ENCODE peak calls at places on chromosomes 12 and 14, in seven cellular contexts. O, Y, W, S, G, X and E are unnamed samples. For H3K4me1, the result is how much of the 10 kb centered on the place peaks cover.

GRCh38 chr14:103418508-103418818 is 33.2 kb downstream of the MARK3 start:
- DNase-seq in O (no peak), Y (no peak), W (no peak), S (peak), G (no peak), X (peak), E (no peak)

GRCh38 chr12:38157933-38158401 is 158.6 kb upstream of the ALG10B start:
- DNase-seq in O (no peak), Y (no peak), W (peak), S (no peak), G (peak), X (no peak), E (no peak)

GRCh38 chr14:69328765-69329164 is 68.8 kb downstream of the GALNT16 start:
- DNase-seq in O (no peak), Y (no peak), W (no peak), S (no peak), G (no peak), X (no peak), E (no peak)

GRCh38 chr12:124828264-124829007 is 35.2 kb downstream of the SCARB1 start:
- DNase-seq in O (no peak), Y (peak), W (no peak), S (peak), G (peak), X (peak), E (no peak)

GRCh38 chr12:31585271-31585670 is 5.7 kb downstream of the DENND5B start:
- DNase-seq in O (no peak), Y (no peak), W (no peak), S (peak), G (no peak), X (peak), E (no peak)

GRCh38 chr12:18382486-18382885 is 121.2 kb downstream of the PIK3C2G start:
- DNase-seq in O (no peak), Y (no peak), W (no peak), S (peak), G (no peak), X (peak), E (no peak)

GRCh38 chr12:113049976-113050742 is 6.4 kb upstream of the DTX1 start:
- DNase-seq in O (peak), Y (peak), W (peak), S (no peak), G (no peak), X (peak), E (no peak)

GRCh38 chr14:20934148-20934762 is 21.0 kb upstream of the RNASE2 start:
- DNase-seq in O (peak), Y (no peak), W (peak), S (no peak), G (peak), X (peak), E (no peak)

GRCh38 chr14:66359500-66359899 is 126.7 kb upstream of the CCDC196 start:
- DNase-seq in O (peak), Y (peak), W (no peak), S (peak), G (peak), X (peak), E (no peak)

GRCh38 chr14:99792551-99793212 is 531 bp upstream of the EML1 start:
- DNase-seq in O (no peak), Y (no peak), W (no peak), S (peak), G (peak), X (peak), E (no peak)

GRCh38 chr12:58491296-58491695 is 429.0 kb downstream of the LRIG3 start:
- DNase-seq in O (no peak), Y (no peak), W (no peak), S (peak), G (no peak), X (peak), E (no peak)

GRCh38 chr12:106907411-106907810 is 48.3 kb upstream of the TMEM263 start:
- DNase-seq in O (no peak), Y (no peak), W (no peak), S (no peak), G (no peak), X (no peak), E (no peak)

GRCh38 chr14:102760485-102761193 is 16.6 kb upstream of the TRAF3 start:
- DNase-seq in O (no peak), Y (no peak), W (no peak), S (no peak), G (no peak), X (no peak), E (no peak)

GRCh38 chr14:53233399-53233798 is 80.3 kb upstream of the DDHD1 start:
- DNase-seq in O (no peak), Y (no peak), W (no peak), S (no peak), G (no peak), X (no peak), E (no peak)

GRCh38 chr12:42730286-42730685 is 140.7 kb upstream of the PRICKLE1 start:
- DNase-seq in O (no peak), Y (no peak), W (no peak), S (peak), G (no peak), X (peak), E (no peak)

GRCh38 chr14:52327374-52328226 is 13.5 kb downstream of the PTGER2 start:
- DNase-seq in O (no peak), Y (no peak), W (no peak), S (peak), G (no peak), X (peak), E (no peak)

GRCh38 chr14:80164991-80165390 is 46.3 kb downstream of the DIO2 start:
- DNase-seq in O (no peak), Y (no peak), W (no peak), S (peak), G (no peak), X (peak), E (no peak)

GRCh38 chr12:13223941-13224340 is 27.4 kb downstream of the EMP1 start:
- DNase-seq in O (no peak), Y (no peak), W (no peak), S (peak), G (no peak), X (peak), E (no peak)

GRCh38 chr12:124354400-124354799 is 59.5 kb downstream of the RFLNA start:
- DNase-seq in O (no peak), Y (no peak), W (no peak), S (no peak), G (no peak), X (no peak), E (no peak)

GRCh38 chr14:90624228-90624627 is 192.0 kb downstream of the TTC7B start:
- DNase-seq in O (no peak), Y (peak), W (peak), S (peak), G (no peak), X (peak), E (no peak)

GRCh38 chr12:46260153-46260912 is 8.5 kb downstream of the SLC38A1 start:
- DNase-seq in O (no peak), Y (peak), W (no peak), S (peak), G (no peak), X (peak), E (no peak)

GRCh38 chr12:27107976-27108375 is 25.6 kb upstream of the C12orf71 start:
- DNase-seq in O (no peak), Y (no peak), W (no peak), S (no peak), G (no peak), X (no peak), E (no peak)

GRCh38 chr14:32998433-32998832 is 59.8 kb downstream of the NPAS3 start:
- DNase-seq in O (no peak), Y (no peak), W (no peak), S (peak), G (no peak), X (peak), E (no peak)

GRCh38 chr12:14654416-14654815 is 42.0 kb downstream of the GUCY2C start:
- DNase-seq in O (no peak), Y (no peak), W (no peak), S (no peak), G (no peak), X (no peak), E (no peak)

GRCh38 chr12:20528208-20528607 is 159.9 kb downstream of the PDE3A start:
- DNase-seq in O (no peak), Y (no peak), W (no peak), S (no peak), G (no peak), X (no peak), E (no peak)

GRCh38 chr14:22871962-22872832 is 657 bp downstream of the LRP10 start:
- DNase-seq in O (peak), Y (peak), W (peak), S (peak), G (peak), X (peak), E (peak)

GRCh38 chr14:78154827-78155226 is 15.3 kb upstream of the NRXN3 start:
- DNase-seq in O (peak), Y (no peak), W (no peak), S (no peak), G (no peak), X (no peak), E (no peak)

GRCh38 chr12:49644620-49644994 is 21.2 kb downstream of the PRPF40B start:
- DNase-seq in O (peak), Y (peak), W (peak), S (peak), G (peak), X (peak), E (peak)

GRCh38 chr14:101560534-101561113 is 671 bp upstream of the DIO3 start:
- DNase-seq in O (no peak), Y (no peak), W (no peak), S (no peak), G (no peak), X (no peak), E (no peak)
- H3K4me1 ChIP-seq in O (under half), Y (under half), W (under half), S (under half), G (under half), X (under half), E (under half)

DNA sequence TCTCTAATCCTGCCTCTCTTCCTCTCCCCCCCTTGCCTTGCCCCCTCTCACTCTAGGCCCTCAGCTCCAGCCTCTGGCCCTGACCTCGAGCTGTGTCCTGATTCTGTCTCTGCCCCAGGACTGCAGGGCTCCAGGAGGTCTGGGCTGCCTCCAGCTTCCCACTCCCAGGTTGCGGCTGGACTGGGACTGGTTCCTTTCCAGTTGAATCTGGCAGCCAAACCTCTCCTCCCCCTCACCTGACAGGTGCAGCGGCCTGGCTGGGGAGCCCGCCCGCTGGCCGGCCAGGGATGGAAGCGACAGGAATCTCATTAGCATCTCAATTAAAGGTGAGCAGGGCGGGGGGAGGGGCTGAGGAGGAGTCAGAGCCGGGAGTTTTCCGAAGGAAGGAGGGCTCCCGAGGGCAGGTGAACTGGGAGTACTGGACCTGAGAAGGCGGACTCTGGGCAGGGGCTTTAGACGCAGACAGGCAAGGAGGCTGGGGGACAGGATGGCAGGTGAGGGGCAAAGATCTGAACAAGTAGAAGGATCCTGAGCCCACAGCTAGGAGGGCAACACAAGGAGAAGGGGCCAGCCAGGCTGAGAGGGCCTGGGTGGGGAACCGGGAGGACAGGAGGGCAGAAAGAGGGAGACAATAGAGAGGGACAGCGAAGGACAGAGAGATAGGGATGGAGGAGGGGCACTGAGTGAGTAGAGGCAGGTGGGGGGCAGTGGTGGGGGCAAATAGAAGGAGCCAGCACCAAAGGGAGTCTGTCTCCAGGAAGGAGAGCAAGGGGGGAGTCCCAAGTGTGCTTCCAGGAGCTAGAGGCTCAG is at the start of gene SCNN1A:
- DNase-seq in O (no peak), Y (peak), W (peak), S (no peak), G (peak), X (no peak), E (peak)
- H3K4me1 ChIP-seq in O (under half), Y (under half), W (half or more), S (under half), G (under half), X (under half), E (under half)

GRCh38 chr14:74611672-74612345 is at the start of gene LTBP2:
- DNase-seq in O (no peak), Y (peak), W (no peak), S (peak), G (no peak), X (peak), E (no peak)
- H3K4me1 ChIP-seq in O (under half), Y (half or more), W (under half), S (under half), G (under half), X (half or more), E (under half)

DNA sequence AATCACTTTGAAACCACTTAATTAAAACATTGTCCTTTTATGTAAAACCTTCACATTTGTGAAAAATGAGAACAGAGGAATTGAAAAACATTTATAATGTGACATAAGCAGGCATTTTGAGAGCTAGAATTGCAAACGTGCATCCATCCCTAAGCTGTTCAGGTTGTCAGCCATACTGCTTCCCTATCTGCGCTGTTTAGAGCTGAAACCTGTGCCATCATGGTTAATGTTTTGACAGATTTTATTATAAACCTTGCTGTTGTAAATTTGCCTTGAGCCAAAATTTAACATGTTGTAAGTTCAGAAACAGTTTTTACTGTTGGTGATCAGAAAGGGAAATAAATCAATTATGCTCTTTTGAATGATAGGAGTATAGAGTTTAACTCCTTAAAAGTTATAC is 31.9 kb downstream of the FOXA1 start:
- DNase-seq in O (no peak), Y (no peak), W (no peak), S (no peak), G (no peak), X (no peak), E (no peak)
- H3K4me1 ChIP-seq in O (under half), Y (under half), W (under half), S (under half), G (under half), X (under half), E (under half)